ENCODE peak calls at places on chromosome 2, in nine cellular contexts. One of them, this sample, is unnamed. For H3K4me1, the result is how much of the 10 kb centered on the place peaks cover.

GRCh38 chr2:233979748-233980147 is 62.6 kb downstream of the TRPM8 start:
- DNase-seq in fibroblast of lung: no peak
- DNase-seq in heart right ventricle: no peak
- DNase-seq in lower lobe of right lung: no peak
- DNase-seq in IMR-90: peak
- DNase-seq in A549: no peak
- DNase-seq in CD8-positive, alpha-beta T cell: no peak
- DNase-seq in naive thymus-derived CD4-positive, alpha-beta T cell: no peak
- DNase-seq in spleen: no peak
- DNase-seq in this sample: no peak

GRCh38 chr2:96315400-96316071 is 9.6 kb upstream of the ITPRIPL1 start:
- DNase-seq in CD8-positive, alpha-beta T cell: no peak
- DNase-seq in spleen: no peak
- DNase-seq in A549: peak
- DNase-seq in naive thymus-derived CD4-positive, alpha-beta T cell: no peak
- DNase-seq in heart right ventricle: no peak
- DNase-seq in IMR-90: peak
- DNase-seq in fibroblast of lung: no peak
- DNase-seq in lower lobe of right lung: no peak
- DNase-seq in this sample: peak

GRCh38 chr2:15652316-15653276 is 60.9 kb downstream of the DDX1 start:
- DNase-seq in CD8-positive, alpha-beta T cell: no peak
- DNase-seq in A549: no peak
- DNase-seq in lower lobe of right lung: no peak
- DNase-seq in heart right ventricle: no peak
- DNase-seq in IMR-90: no peak
- DNase-seq in spleen: no peak
- DNase-seq in fibroblast of lung: peak
- DNase-seq in naive thymus-derived CD4-positive, alpha-beta T cell: no peak
- DNase-seq in this sample: no peak

GRCh38 chr2:72293620-72294019 is 146.0 kb upstream of the CYP26B1 start:
- DNase-seq in spleen: no peak
- DNase-seq in IMR-90: peak
- DNase-seq in lower lobe of right lung: no peak
- DNase-seq in heart right ventricle: no peak
- DNase-seq in A549: peak
- DNase-seq in CD8-positive, alpha-beta T cell: no peak
- DNase-seq in naive thymus-derived CD4-positive, alpha-beta T cell: no peak
- DNase-seq in fibroblast of lung: peak
- DNase-seq in this sample: peak

GRCh38 chr2:238020816-238021215 is 40.0 kb upstream of the SCLY start:
- DNase-seq in lower lobe of right lung: no peak
- DNase-seq in fibroblast of lung: no peak
- DNase-seq in naive thymus-derived CD4-positive, alpha-beta T cell: no peak
- DNase-seq in IMR-90: no peak
- DNase-seq in A549: no peak
- DNase-seq in heart right ventricle: no peak
- DNase-seq in spleen: no peak
- DNase-seq in CD8-positive, alpha-beta T cell: no peak
- DNase-seq in this sample: no peak

GRCh38 chr2:73101626-73102256 is 11.0 kb downstream of the RAB11FIP5 start:
- DNase-seq in CD8-positive, alpha-beta T cell: no peak
- DNase-seq in heart right ventricle: no peak
- DNase-seq in fibroblast of lung: no peak
- DNase-seq in spleen: peak
- DNase-seq in naive thymus-derived CD4-positive, alpha-beta T cell: no peak
- DNase-seq in A549: no peak
- DNase-seq in IMR-90: no peak
- DNase-seq in lower lobe of right lung: no peak
- DNase-seq in this sample: no peak

GRCh38 chr2:212173771-212174510 is 364.7 kb downstream of the ERBB4 start:
- DNase-seq in lower lobe of right lung: no peak
- DNase-seq in spleen: no peak
- DNase-seq in fibroblast of lung: no peak
- DNase-seq in IMR-90: peak
- DNase-seq in CD8-positive, alpha-beta T cell: no peak
- DNase-seq in naive thymus-derived CD4-positive, alpha-beta T cell: no peak
- DNase-seq in A549: no peak
- DNase-seq in heart right ventricle: no peak
- DNase-seq in this sample: peak

GRCh38 chr2:105919826-105920225 is 175.1 kb downstream of the NCK2 start:
- DNase-seq in A549: peak
- DNase-seq in fibroblast of lung: peak
- DNase-seq in IMR-90: peak
- DNase-seq in CD8-positive, alpha-beta T cell: peak
- DNase-seq in heart right ventricle: no peak
- DNase-seq in lower lobe of right lung: no peak
- DNase-seq in spleen: no peak
- DNase-seq in naive thymus-derived CD4-positive, alpha-beta T cell: peak
- DNase-seq in this sample: no peak

GRCh38 chr2:4673025-4673489 is 969.7 kb downstream of the DCDC2C start:
- DNase-seq in naive thymus-derived CD4-positive, alpha-beta T cell: no peak
- DNase-seq in lower lobe of right lung: no peak
- DNase-seq in spleen: no peak
- DNase-seq in CD8-positive, alpha-beta T cell: no peak
- DNase-seq in A549: peak
- DNase-seq in IMR-90: no peak
- DNase-seq in fibroblast of lung: peak
- DNase-seq in heart right ventricle: no peak
- DNase-seq in this sample: no peak

GRCh38 chr2:16741508-16741907 is 75.9 kb upstream of the CYRIA start:
- DNase-seq in naive thymus-derived CD4-positive, alpha-beta T cell: no peak
- DNase-seq in lower lobe of right lung: no peak
- DNase-seq in IMR-90: no peak
- DNase-seq in A549: no peak
- DNase-seq in heart right ventricle: no peak
- DNase-seq in spleen: no peak
- DNase-seq in CD8-positive, alpha-beta T cell: no peak
- DNase-seq in fibroblast of lung: no peak
- DNase-seq in this sample: no peak

GRCh38 chr2:106159867-106160785 is 34.0 kb downstream of the UXS1 start:
- DNase-seq in spleen: peak
- DNase-seq in naive thymus-derived CD4-positive, alpha-beta T cell: peak
- DNase-seq in lower lobe of right lung: no peak
- DNase-seq in IMR-90: no peak
- DNase-seq in heart right ventricle: no peak
- DNase-seq in A549: no peak
- DNase-seq in fibroblast of lung: no peak
- DNase-seq in CD8-positive, alpha-beta T cell: peak
- DNase-seq in this sample: no peak

GRCh38 chr2:33216508-33217182 is 259.8 kb upstream of the RASGRP3 start:
- DNase-seq in A549: peak
- DNase-seq in spleen: no peak
- DNase-seq in heart right ventricle: peak
- DNase-seq in CD8-positive, alpha-beta T cell: no peak
- DNase-seq in naive thymus-derived CD4-positive, alpha-beta T cell: no peak
- DNase-seq in lower lobe of right lung: no peak
- DNase-seq in fibroblast of lung: peak
- DNase-seq in IMR-90: peak
- DNase-seq in this sample: no peak

GRCh38 chr2:101638156-101638809 is 59.2 kb upstream of the MAP4K4 start:
- DNase-seq in heart right ventricle: no peak
- DNase-seq in lower lobe of right lung: peak
- DNase-seq in spleen: no peak
- DNase-seq in IMR-90: no peak
- DNase-seq in CD8-positive, alpha-beta T cell: no peak
- DNase-seq in naive thymus-derived CD4-positive, alpha-beta T cell: no peak
- DNase-seq in fibroblast of lung: no peak
- DNase-seq in A549: no peak
- DNase-seq in this sample: no peak

GRCh38 chr2:12701786-12702660 is 14.7 kb upstream of the TRIB2 start:
- DNase-seq in A549: no peak
- DNase-seq in fibroblast of lung: peak
- DNase-seq in CD8-positive, alpha-beta T cell: no peak
- DNase-seq in lower lobe of right lung: no peak
- DNase-seq in heart right ventricle: no peak
- DNase-seq in naive thymus-derived CD4-positive, alpha-beta T cell: no peak
- DNase-seq in IMR-90: peak
- DNase-seq in spleen: no peak
- DNase-seq in this sample: peak

GRCh38 chr2:220144411-220144810 is 517.0 kb downstream of the SLC4A3 start:
- DNase-seq in naive thymus-derived CD4-positive, alpha-beta T cell: no peak
- DNase-seq in IMR-90: peak
- DNase-seq in CD8-positive, alpha-beta T cell: no peak
- DNase-seq in heart right ventricle: no peak
- DNase-seq in fibroblast of lung: peak
- DNase-seq in A549: no peak
- DNase-seq in spleen: no peak
- DNase-seq in lower lobe of right lung: no peak
- DNase-seq in this sample: no peak

GRCh38 chr2:61263848-61264247 is 101.9 kb downstream of the C2orf74 start:
- DNase-seq in lower lobe of right lung: no peak
- DNase-seq in A549: no peak
- DNase-seq in fibroblast of lung: no peak
- DNase-seq in IMR-90: no peak
- DNase-seq in heart right ventricle: no peak
- DNase-seq in naive thymus-derived CD4-positive, alpha-beta T cell: no peak
- DNase-seq in spleen: no peak
- DNase-seq in CD8-positive, alpha-beta T cell: no peak
- DNase-seq in this sample: no peak
- H3K4me1 ChIP-seq in lower lobe of right lung: under half
- H3K4me1 ChIP-seq in A549: under half
- H3K4me1 ChIP-seq in fibroblast of lung: under half
- H3K4me1 ChIP-seq in IMR-90: under half
- H3K4me1 ChIP-seq in heart right ventricle: under half
- H3K4me1 ChIP-seq in naive thymus-derived CD4-positive, alpha-beta T cell: under half
- H3K4me1 ChIP-seq in spleen: under half
- H3K4me1 ChIP-seq in CD8-positive, alpha-beta T cell: under half
- H3K4me1 ChIP-seq in this sample: under half

DNA sequence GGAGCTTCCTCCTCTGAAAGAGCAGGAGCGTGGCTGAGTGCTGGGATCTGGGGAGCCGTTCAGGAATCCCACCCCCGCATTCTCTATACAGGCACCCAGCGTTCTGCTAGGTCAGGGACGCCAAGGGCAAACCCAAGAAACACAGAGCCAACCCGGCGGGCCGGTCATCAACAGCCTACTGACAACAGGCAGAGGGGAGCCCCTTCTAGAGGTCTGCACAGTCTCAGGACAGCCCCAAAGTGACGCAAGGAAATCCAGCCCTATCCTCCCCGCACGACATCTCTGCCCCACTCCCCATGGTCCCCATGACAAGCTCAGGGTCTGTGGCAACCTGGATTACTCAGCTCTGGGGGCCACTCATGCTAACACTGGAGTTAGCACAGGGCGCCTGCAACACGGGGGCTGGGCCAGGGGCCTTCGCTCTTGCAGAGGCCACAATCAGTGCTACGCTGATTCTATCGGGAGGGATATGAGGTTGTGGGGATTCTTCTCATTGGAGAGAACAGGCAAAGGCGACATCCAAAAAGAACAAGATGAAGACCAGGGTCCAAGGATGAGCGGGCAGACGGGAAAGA is 81.6 kb downstream of the PXDN start:
- DNase-seq in spleen: no peak
- DNase-seq in A549: no peak
- DNase-seq in IMR-90: no peak
- DNase-seq in CD8-positive, alpha-beta T cell: no peak
- DNase-seq in lower lobe of right lung: no peak
- DNase-seq in fibroblast of lung: no peak
- DNase-seq in heart right ventricle: no peak
- DNase-seq in naive thymus-derived CD4-positive, alpha-beta T cell: no peak
- DNase-seq in this sample: no peak
- H3K4me1 ChIP-seq in spleen: under half
- H3K4me1 ChIP-seq in A549: under half
- H3K4me1 ChIP-seq in IMR-90: under half
- H3K4me1 ChIP-seq in CD8-positive, alpha-beta T cell: under half
- H3K4me1 ChIP-seq in lower lobe of right lung: under half
- H3K4me1 ChIP-seq in fibroblast of lung: under half
- H3K4me1 ChIP-seq in heart right ventricle: under half
- H3K4me1 ChIP-seq in naive thymus-derived CD4-positive, alpha-beta T cell: under half
- H3K4me1 ChIP-seq in this sample: under half

DNA sequence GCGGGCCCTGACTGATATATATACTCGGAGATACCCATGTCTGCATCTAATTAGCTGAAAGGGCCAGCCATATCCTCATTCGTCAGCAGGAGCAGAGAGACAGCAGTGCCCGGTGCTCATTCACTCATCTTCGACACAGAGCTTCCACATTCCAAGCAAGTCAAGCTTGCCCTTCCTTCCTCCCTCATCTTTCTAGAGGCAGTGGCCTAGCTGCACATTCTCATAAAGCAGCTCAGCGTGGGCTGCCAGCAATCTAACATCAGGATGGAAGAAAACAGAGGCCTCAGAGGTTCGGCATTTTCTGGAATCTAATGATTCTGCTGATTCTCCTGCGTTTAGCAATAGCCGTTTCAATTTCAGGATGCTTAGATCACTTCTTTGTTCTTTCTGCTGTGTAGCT is 68.8 kb downstream of the CLHC1 start:
- DNase-seq in CD8-positive, alpha-beta T cell: no peak
- DNase-seq in spleen: no peak
- DNase-seq in lower lobe of right lung: no peak
- DNase-seq in naive thymus-derived CD4-positive, alpha-beta T cell: no peak
- DNase-seq in IMR-90: peak
- DNase-seq in heart right ventricle: no peak
- DNase-seq in A549: no peak
- DNase-seq in fibroblast of lung: peak
- DNase-seq in this sample: no peak
- H3K4me1 ChIP-seq in CD8-positive, alpha-beta T cell: under half
- H3K4me1 ChIP-seq in spleen: half or more
- H3K4me1 ChIP-seq in lower lobe of right lung: half or more
- H3K4me1 ChIP-seq in naive thymus-derived CD4-positive, alpha-beta T cell: under half
- H3K4me1 ChIP-seq in IMR-90: under half
- H3K4me1 ChIP-seq in heart right ventricle: half or more
- H3K4me1 ChIP-seq in A549: under half
- H3K4me1 ChIP-seq in fibroblast of lung: under half
- H3K4me1 ChIP-seq in this sample: under half

GRCh38 chr2:23835423-23835822 is 91.5 kb downstream of the ATAD2B start:
- DNase-seq in A549: no peak
- DNase-seq in fibroblast of lung: no peak
- DNase-seq in heart right ventricle: no peak
- DNase-seq in lower lobe of right lung: no peak
- DNase-seq in IMR-90: no peak
- DNase-seq in CD8-positive, alpha-beta T cell: no peak
- DNase-seq in naive thymus-derived CD4-positive, alpha-beta T cell: no peak
- DNase-seq in spleen: no peak
- DNase-seq in this sample: no peak
- H3K4me1 ChIP-seq in A549: under half
- H3K4me1 ChIP-seq in fibroblast of lung: under half
- H3K4me1 ChIP-seq in heart right ventricle: under half
- H3K4me1 ChIP-seq in lower lobe of right lung: under half
- H3K4me1 ChIP-seq in IMR-90: under half
- H3K4me1 ChIP-seq in CD8-positive, alpha-beta T cell: under half
- H3K4me1 ChIP-seq in naive thymus-derived CD4-positive, alpha-beta T cell: under half
- H3K4me1 ChIP-seq in spleen: under half
- H3K4me1 ChIP-seq in this sample: under half

GRCh38 chr2:120905298-120905697 is 169.6 kb downstream of the GLI2 start:
- DNase-seq in CD8-positive, alpha-beta T cell: no peak
- DNase-seq in naive thymus-derived CD4-positive, alpha-beta T cell: no peak
- DNase-seq in A549: no peak
- DNase-seq in fibroblast of lung: no peak
- DNase-seq in spleen: no peak
- DNase-seq in lower lobe of right lung: no peak
- DNase-seq in IMR-90: no peak
- DNase-seq in heart right ventricle: no peak
- DNase-seq in this sample: no peak
- H3K4me1 ChIP-seq in CD8-positive, alpha-beta T cell: under half
- H3K4me1 ChIP-seq in naive thymus-derived CD4-positive, alpha-beta T cell: under half
- H3K4me1 ChIP-seq in A549: half or more
- H3K4me1 ChIP-seq in fibroblast of lung: under half
- H3K4me1 ChIP-seq in spleen: under half
- H3K4me1 ChIP-seq in lower lobe of right lung: under half
- H3K4me1 ChIP-seq in IMR-90: under half
- H3K4me1 ChIP-seq in heart right ventricle: under half
- H3K4me1 ChIP-seq in this sample: under half

This sample was measured in foreskin keratinocyte.